ENCODE peak calls at places on chromosomes 5 and 9, in eight cellular contexts. G is A549, S is HCT116, Q is tibial nerve, T is stomach, H is prostate gland, B is esophagus squamous epithelium, D is sigmoid colon. L is an unnamed sample.

GRCh38 chr9:18799420-18799819 is 233.6 kb downstream of the SAXO1 start:
- DNase-seq in T (no peak), B (no peak), D (no peak), H (no peak), S (no peak), Q (no peak), G (no peak), L (no peak)

GRCh38 chr5:82349651-82350050 is 71.5 kb upstream of the RPS23 start:
- DNase-seq in S (no peak), H (no peak), G (no peak), Q (no peak), D (no peak), B (no peak), T (no peak), L (no peak)

GRCh38 chr5:141669519-141669918 is 12.5 kb downstream of the ARAP3 start:
- DNase-seq in S (no peak), T (no peak), B (no peak), G (no peak), H (no peak), Q (no peak), D (no peak), L (no peak)

GRCh38 chr5:60492958-60493357 is 207.0 kb downstream of the DEPDC1B start:
- DNase-seq in S (no peak), H (no peak), G (peak; percentile 53), Q (no peak), B (no peak), D (no peak), T (no peak), L (no peak)

GRCh38 chr9:95415158-95415557 is 97.6 kb upstream of the FANCC start:
- DNase-seq in G (no peak), T (no peak), S (no peak), D (no peak), Q (no peak), H (no peak), B (no peak), L (no peak)

GRCh38 chr9:113416149-113416726 is 5.7 kb downstream of the C9orf43 start:
- DNase-seq in B (no peak), G (no peak), S (no peak), D (no peak), H (no peak), Q (no peak), T (no peak), L (no peak)

GRCh38 chr9:92146610-92147009 is 31.4 kb upstream of the SPTLC1 start:
- DNase-seq in D (no peak), G (no peak), T (no peak), B (no peak), Q (no peak), S (no peak), H (no peak), L (peak; percentile 43)

GRCh38 chr5:73189816-73190451 is 16.9 kb downstream of the TMEM174 start:
- DNase-seq in B (no peak), G (no peak), Q (no peak), T (no peak), S (no peak), D (no peak), H (no peak), L (peak; percentile 23)

GRCh38 chr9:129436751-129437625 is 183.9 kb downstream of the C9orf50 start:
- DNase-seq in S (no peak), T (peak; percentile 85), B (no peak), H (peak; percentile 60), G (no peak), Q (no peak), D (peak; percentile 83), L (peak; percentile 84)

GRCh38 chr9:4117835-4118610 is 181.8 kb downstream of the GLIS3 start:
- DNase-seq in D (no peak), B (no peak), G (no peak), T (no peak), S (no peak), Q (no peak), H (no peak), L (no peak)

GRCh38 chr9:35940474-35941467 is 17.2 kb downstream of the OR2S2 start:
- DNase-seq in D (no peak), B (no peak), S (no peak), Q (no peak), G (no peak), H (no peak), T (no peak), L (no peak)

GRCh38 chr9:78821126-78821822 is 524.3 kb downstream of the PSAT1 start:
- DNase-seq in G (peak; percentile 20), B (no peak), D (no peak), T (no peak), Q (no peak), H (no peak), S (peak; percentile 24), L (no peak)

GRCh38 chr9:128723352-128723865 is 518 bp downstream of the ZDHHC12 start:
- DNase-seq in B (no peak), H (no peak), Q (no peak), D (no peak), T (no peak), S (no peak), G (peak; percentile 31), L (peak; percentile 52)

GRCh38 chr9:130049431-130050210 is 4.1 kb upstream of the GPR107 start:
- DNase-seq in Q (no peak), H (no peak), B (no peak), G (no peak), T (no peak), D (no peak), S (no peak), L (no peak)

GRCh38 chr9:117734523-117735314 is 30.5 kb downstream of the TLR4 start:
- DNase-seq in S (no peak), Q (no peak), H (no peak), B (no peak), G (no peak), D (no peak), T (no peak), L (no peak)

GRCh38 chr9:136329211-136329627 is 1.9 kb downstream of the GPSM1 start:
- DNase-seq in Q (no peak), D (no peak), B (no peak), G (no peak), H (no peak), T (no peak), S (no peak), L (no peak)

GRCh38 chr9:95409650-95410426 is 92.3 kb upstream of the FANCC start:
- DNase-seq in S (peak; percentile 23), T (no peak), B (no peak), G (no peak), D (no peak), Q (no peak), H (no peak), L (no peak)

GRCh38 chr5:118692811-118693342 is 295.5 kb downstream of the DTWD2 start:
- DNase-seq in T (no peak), H (peak; percentile 5), G (no peak), S (no peak), D (no peak), B (no peak), Q (no peak), L (no peak)

GRCh38 chr5:24642022-24642421 is 2.8 kb downstream of the CDH10 start:
- DNase-seq in D (no peak), B (no peak), H (no peak), Q (no peak), T (no peak), S (no peak), G (no peak), L (no peak)

GRCh38 chr9:137336735-137337134 is 34.7 kb upstream of the NRARP start:
- DNase-seq in Q (no peak), S (no peak), D (no peak), B (no peak), T (no peak), G (no peak), H (no peak), L (no peak)

GRCh38 chr5:102792705-102793104 is 37.6 kb downstream of the PAM start:
- DNase-seq in G (peak; percentile 6), Q (no peak), D (no peak), T (no peak), H (no peak), B (no peak), S (no peak), L (no peak)

GRCh38 chr5:179061025-179061424 is 852 bp downstream of the ZNF354C start:
- DNase-seq in Q (no peak), T (no peak), H (no peak), D (no peak), S (no peak), B (no peak), G (no peak), L (peak; percentile 15)

GRCh38 chr5:179055436-179055835 is 4.7 kb upstream of the ZNF354C start:
- DNase-seq in H (no peak), G (no peak), S (no peak), B (no peak), Q (no peak), D (no peak), T (no peak), L (no peak)

GRCh38 chr5:179065703-179066102 is 5.5 kb downstream of the ZNF354C start:
- DNase-seq in H (no peak), B (no peak), D (no peak), T (no peak), G (no peak), Q (no peak), S (no peak), L (no peak)

GRCh38 chr5:179054876-179055275 is 5.3 kb upstream of the ZNF354C start:
- DNase-seq in G (no peak), Q (no peak), T (no peak), H (no peak), D (no peak), B (no peak), S (no peak), L (no peak)

GRCh38 chr5:179060116-179061008 is at the start of gene ZNF354C:
- DNase-seq in Q (peak; percentile 78), D (peak; percentile 93), G (peak; percentile 67), H (peak; percentile 79), B (peak; percentile 23), T (peak; percentile 86), S (no peak), L (peak; percentile 88)
- TF ChIP-seq POLR2A in Q (no peak), D (no peak), G (peak; percentile 67), H (no peak), B (no peak), T (no peak), S (no peak), L (peak; percentile 52)

GRCh38 chr5:80242849-80243248 is 13.0 kb downstream of the SERINC5 start:
- DNase-seq in Q (no peak), D (no peak), H (no peak), G (no peak), B (no peak), T (no peak), S (no peak), L (no peak)
- H3K9me3 ChIP-seq in Q (no peaks in the 10 kb centered on the region), D (no peaks in the 10 kb centered on the region), H (no peaks in the 10 kb centered on the region), G (peaks cover 32% of the 10 kb centered on the region), B (no peaks in the 10 kb centered on the region), T (peaks cover 6% of the 10 kb centered on the region), S (peaks cover 20% of the 10 kb centered on the region), L (no peaks in the 10 kb centered on the region)

GRCh38 chr5:10563132-10563939 is 534 bp upstream of the ANKRD33B start:
- DNase-seq in H (no peak), B (no peak), D (peak; percentile 82), T (no peak), G (peak; percentile 48), S (no peak), Q (peak; percentile 42), L (peak; percentile 63)
- TF ChIP-seq POLR2A in H (no peak), B (no peak), D (no peak), T (no peak), G (no peak), S (no peak), Q (no peak), L (no peak)

DNA sequence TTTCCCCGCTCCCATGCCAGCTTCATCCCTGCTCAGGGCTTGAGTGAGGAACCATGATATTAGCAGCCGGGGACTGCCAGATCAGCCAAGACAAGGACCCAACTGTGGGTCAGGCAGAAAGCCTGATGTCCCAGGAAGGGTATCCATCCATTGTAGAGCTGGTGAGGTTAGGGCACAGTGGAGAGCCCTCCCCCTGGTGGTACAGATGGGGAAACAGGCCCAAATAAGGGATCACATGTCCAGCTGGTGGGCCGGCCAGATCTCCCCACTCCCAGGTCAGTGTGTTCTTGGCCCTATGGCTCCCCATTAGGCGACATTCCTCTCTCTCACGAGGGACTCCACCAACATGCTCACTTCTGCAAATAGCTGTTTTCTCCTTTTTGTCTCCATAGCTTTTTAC is 9.0 kb downstream of the CDX1 start:
- DNase-seq in D (no peak), B (no peak), H (no peak), G (peak; percentile 81), S (peak; percentile 19), T (no peak), Q (no peak), L (no peak)
- H3K9me3 ChIP-seq in D (no peaks in the 10 kb centered on the region), B (no peaks in the 10 kb centered on the region), H (no peaks in the 10 kb centered on the region), G (no peaks in the 10 kb centered on the region), S (no peaks in the 10 kb centered on the region), T (no peaks in the 10 kb centered on the region), Q (no peaks in the 10 kb centered on the region), L (no peaks in the 10 kb centered on the region)

L was measured in uterus.